ENCODE peak calls at places on chromosomes 16 and 17, in nine cellular contexts. B, P, D, M, U, N, W, F and S are unnamed samples.

GRCh38 chr17:20226814-20227482 is 217.8 kb downstream of the SPECC1 start:
- DNase-seq in P (peak; percentile 75), D (peak; percentile 82), B (peak; percentile 80), W (peak; percentile 86), M (peak; percentile 11), F (peak; percentile 82), N (peak; percentile 77), U (peak; percentile 76), S (peak; percentile 34)

GRCh38 chr16:68486671-68487495 is 38.6 kb upstream of the SMPD3 start:
- DNase-seq in B (no peak), N (peak; percentile 12), P (no peak), W (no peak), U (no peak), M (no peak), F (no peak), D (no peak), S (no peak)

GRCh38 chr16:13168091-13168572 is 266.7 kb downstream of the SHISA9 start:
- DNase-seq in F (no peak), P (no peak), W (no peak), D (no peak), B (no peak), N (no peak), U (no peak), M (no peak), S (no peak)

GRCh38 chr16:53946745-53947386 is 242.9 kb downstream of the FTO start:
- DNase-seq in P (no peak), M (no peak), B (no peak), U (no peak), F (no peak), D (no peak), W (no peak), N (no peak), S (no peak)

GRCh38 chr16:18800674-18801196 is 614 bp downstream of the ARL6IP1 start:
- DNase-seq in F (no peak), M (no peak), B (no peak), W (no peak), D (no peak), N (peak; percentile 42), U (peak; percentile 24), P (no peak), S (no peak)

GRCh38 chr16:71778780-71779179 is 29.9 kb downstream of the AP1G1 start:
- DNase-seq in B (no peak), N (no peak), U (no peak), M (no peak), W (no peak), F (no peak), D (no peak), P (no peak), S (no peak)

GRCh38 chr17:55332296-55333041 is 67.7 kb downstream of the HLF start:
- DNase-seq in N (no peak), U (no peak), M (no peak), D (no peak), W (no peak), B (no peak), P (peak; percentile 14), F (no peak), S (no peak)

GRCh38 chr16:75789237-75789636 is 62.9 kb upstream of the CPHXL start:
- DNase-seq in D (no peak), U (peak; percentile 62), M (peak; percentile 40), N (peak; percentile 46), W (no peak), B (peak; percentile 68), P (peak; percentile 74), F (no peak), S (peak; percentile 46)

GRCh38 chr17:3887811-3888210 is 5.0 kb downstream of the CAMKK1 start:
- DNase-seq in U (no peak), P (no peak), N (no peak), W (no peak), F (no peak), B (no peak), D (no peak), M (no peak), S (no peak)

GRCh38 chr16:19102187-19102872 is 11.4 kb upstream of the ITPRIPL2 start:
- DNase-seq in P (no peak), W (no peak), N (no peak), D (no peak), F (no peak), U (no peak), M (no peak), B (no peak), S (no peak)

GRCh38 chr16:88451586-88452484 is 1.2 kb upstream of the ZFPM1 start:
- DNase-seq in B (no peak), W (no peak), N (peak; percentile 12), M (no peak), P (peak; percentile 53), D (peak; percentile 25), F (no peak), U (no peak), S (peak; percentile 36)

GRCh38 chr17:74605361-74605760 is 13.3 kb upstream of the CD300LD start:
- DNase-seq in U (peak; percentile 77), W (no peak), P (no peak), N (no peak), F (no peak), M (peak; percentile 15), D (no peak), B (no peak), S (no peak)

GRCh38 chr16:345686-346231 is 6.8 kb downstream of the AXIN1 start:
- DNase-seq in N (no peak), M (no peak), B (no peak), F (no peak), D (no peak), W (no peak), P (no peak), U (no peak), S (no peak)

GRCh38 chr17:48570325-48571023 is 7.7 kb downstream of the HOXB4 start:
- DNase-seq in W (no peak), F (no peak), M (no peak), D (no peak), B (no peak), U (no peak), P (no peak), N (peak; percentile 68), S (no peak)

GRCh38 chr16:12902511-12903324 is 1.3 kb downstream of the SHISA9 start:
- DNase-seq in M (no peak), U (no peak), P (no peak), B (no peak), N (no peak), W (no peak), F (no peak), D (no peak), S (no peak)

GRCh38 chr17:15398736-15399331 is 57.4 kb upstream of the TEKT3 start:
- DNase-seq in M (peak; percentile 45), N (peak; percentile 5), D (no peak), P (no peak), F (no peak), B (no peak), W (no peak), U (peak; percentile 68), S (no peak)

GRCh38 chr16:30525844-30526136 is 576 bp downstream of the ZNF768 start:
- DNase-seq in F (no peak), P (no peak), D (no peak), M (no peak), N (no peak), U (no peak), B (no peak), W (no peak), S (no peak)

GRCh38 chr16:89922477-89922883 is 662 bp upstream of the TUBB3 start:
- DNase-seq in P (peak; percentile 92), F (peak; percentile 50), U (peak; percentile 95), B (no peak), W (peak; percentile 91), M (peak; percentile 86), N (peak; percentile 88), D (peak; percentile 35), S (peak; percentile 82)

GRCh38 chr17:46873941-46874645 is 22.7 kb downstream of the WNT9B start:
- DNase-seq in B (no peak), U (no peak), M (no peak), W (no peak), F (no peak), P (no peak), D (no peak), N (no peak), S (no peak)

GRCh38 chr16:28179354-28179753 is 32.4 kb downstream of the XPO6 start:
- DNase-seq in F (no peak), M (peak; percentile 23), D (no peak), B (no peak), W (no peak), U (no peak), P (no peak), N (no peak), S (no peak)

GRCh38 chr16:48232459-48233040 is 11.6 kb upstream of the LONP2 start:
- DNase-seq in W (no peak), M (peak; percentile 32), D (peak; percentile 20), U (peak; percentile 37), F (no peak), N (no peak), B (no peak), P (no peak), S (no peak)

GRCh38 chr17:4519361-4519788 is 20.7 kb downstream of the SPNS2 start:
- DNase-seq in P (no peak), F (peak; percentile 89), M (no peak), D (no peak), B (no peak), N (peak; percentile 73), W (no peak), U (no peak), S (no peak)

GRCh38 chr16:70159355-70160348 is 13.9 kb upstream of the CLEC18C start:
- DNase-seq in W (peak; percentile 43), P (no peak), F (no peak), U (peak; percentile 45), N (peak; percentile 2), D (no peak), M (no peak), B (no peak), S (no peak)

GRCh38 chr17:40791808-40792436 is 7.8 kb downstream of the KRT28 start:
- DNase-seq in D (no peak), W (no peak), B (peak; percentile 5), N (peak; percentile 59), U (peak; percentile 62), F (no peak), P (peak; percentile 39), M (peak; percentile 28), S (peak; percentile 41)